ENCODE peak calls at places on chromosome 12, in ten cellular contexts. N, I, E, Y, S, V, F, B, G and D are unnamed samples.

GRCh38 chr12:120951-121350 is 54.4 kb downstream of the IQSEC3 start:
- DNase-seq in F (no peak), N (no peak), S (no peak), G (no peak), B (no peak), E (no peak), Y (no peak), V (no peak), I (no peak), D (no peak)

GRCh38 chr12:125491585-125491984 is 426.4 kb downstream of the AACS start:
- DNase-seq in I (no peak), F (no peak), G (no peak), E (no peak), V (no peak), B (no peak), Y (no peak), S (no peak), N (no peak), D (no peak)

GRCh38 chr12:108821407-108822397 is 35.7 kb downstream of the SSH1 start:
- DNase-seq in S (no peak), E (no peak), N (no peak), F (no peak), I (peak; percentile 11), G (no peak), V (no peak), B (peak; percentile 40), Y (no peak), D (no peak)

GRCh38 chr12:1350934-1351240 is 243.5 kb downstream of the FBXL14 start:
- DNase-seq in F (no peak), N (no peak), G (no peak), I (no peak), S (no peak), Y (no peak), B (peak; percentile 14), V (no peak), E (no peak), D (no peak)

GRCh38 chr12:45907955-45908354 is 82.4 kb downstream of the SCAF11 start:
- DNase-seq in S (no peak), E (no peak), Y (no peak), I (no peak), G (no peak), V (no peak), N (no peak), B (no peak), F (no peak), D (peak; percentile 11)

GRCh38 chr12:16833376-16833775 is 227.4 kb upstream of the LMO3 start:
- DNase-seq in E (no peak), Y (no peak), N (peak; percentile 25), V (no peak), I (no peak), G (no peak), B (no peak), S (no peak), F (no peak), D (peak; percentile 14)

GRCh38 chr12:38585090-38585489 is 268.5 kb downstream of the ALG10B start:
- DNase-seq in I (no peak), G (no peak), N (no peak), B (peak; percentile 52), F (no peak), S (no peak), Y (no peak), V (no peak), E (no peak), D (no peak)

GRCh38 chr12:97308576-97309198 is 153.9 kb upstream of the RMST start:
- DNase-seq in B (peak; percentile 26), E (no peak), V (no peak), S (no peak), F (no peak), N (peak; percentile 49), I (no peak), Y (no peak), G (peak; percentile 24), D (peak; percentile 31)

GRCh38 chr12:80268924-80269749 is 169.8 kb downstream of the OTOGL start:
- DNase-seq in E (no peak), F (no peak), N (no peak), S (no peak), B (peak; percentile 88), G (no peak), V (no peak), I (peak; percentile 7), Y (no peak), D (no peak)

GRCh38 chr12:120892265-120892664 is 11.9 kb downstream of the SPPL3 start:
- DNase-seq in Y (peak; percentile 50), F (no peak), B (no peak), E (no peak), V (no peak), I (no peak), N (no peak), G (no peak), S (no peak), D (no peak)

GRCh38 chr12:1932264-1932777 is 13.9 kb upstream of the CACNA2D4 start:
- DNase-seq in I (no peak), V (no peak), F (no peak), E (peak; percentile 38), B (no peak), N (no peak), G (no peak), S (peak; percentile 81), Y (peak; percentile 62), D (peak; percentile 41)

GRCh38 chr12:109385339-109386078 is 37.8 kb downstream of the MYO1H start:
- DNase-seq in V (no peak), B (peak; percentile 55), E (no peak), N (peak; percentile 46), F (no peak), I (peak; percentile 6), S (no peak), Y (peak; percentile 24), G (peak; percentile 48), D (no peak)

GRCh38 chr12:44509471-44509870 is 366.6 kb downstream of the NELL2 start:
- DNase-seq in V (no peak), S (no peak), I (no peak), F (no peak), N (no peak), Y (no peak), E (no peak), G (peak; percentile 56), B (no peak), D (no peak)

GRCh38 chr12:54723653-54724256 is 75.6 kb upstream of the DCD start:
- DNase-seq in B (no peak), I (no peak), Y (no peak), S (no peak), F (no peak), E (no peak), G (peak; percentile 34), V (no peak), N (peak; percentile 64), D (no peak)

GRCh38 chr12:14854586-14855163 is 11.3 kb upstream of the ART4 start:
- DNase-seq in V (no peak), S (no peak), N (no peak), F (no peak), G (no peak), B (no peak), E (no peak), Y (no peak), I (no peak), D (no peak)

GRCh38 chr12:95227818-95228356 is 10.3 kb downstream of the VEZT start:
- DNase-seq in V (no peak), I (no peak), E (no peak), F (no peak), G (no peak), B (no peak), S (no peak), Y (no peak), N (no peak), D (no peak)

GRCh38 chr12:58413794-58414193 is 472.4 kb downstream of the ATP23 start:
- DNase-seq in Y (no peak), E (no peak), B (peak; percentile 72), N (no peak), G (no peak), S (no peak), F (no peak), V (no peak), I (no peak), D (no peak)

GRCh38 chr12:58415716-58416115 is 474.3 kb downstream of the ATP23 start:
- DNase-seq in Y (no peak), V (no peak), G (peak; percentile 59), F (no peak), I (no peak), N (no peak), E (no peak), S (no peak), B (no peak), D (no peak)

GRCh38 chr12:58414398-58414871 is 473.1 kb downstream of the ATP23 start:
- DNase-seq in V (no peak), E (no peak), B (peak; percentile 78), Y (no peak), S (no peak), I (no peak), G (no peak), F (no peak), N (no peak), D (no peak)

GRCh38 chr12:58419182-58419760 is 477.9 kb downstream of the ATP23 start:
- DNase-seq in N (no peak), V (no peak), F (no peak), E (no peak), Y (no peak), S (peak; percentile 26), I (no peak), G (no peak), B (no peak), D (no peak)

GRCh38 chr12:58416211-58416610 is 474.8 kb downstream of the ATP23 start:
- DNase-seq in S (no peak), N (no peak), G (no peak), F (no peak), B (peak; percentile 57), I (no peak), V (no peak), E (no peak), Y (no peak), D (no peak)
- TF ChIP-seq CTCF in S (no peak), N (no peak), G (peak; percentile 12), F (no peak), B (peak; percentile 24), I (peak; percentile 51), V (peak; percentile 14), E (no peak), Y (no peak), D (no peak)

GRCh38 chr12:34298971-34299801 is 276.9 kb downstream of the ALG10 start:
- DNase-seq in V (no peak), F (no peak), B (no peak), I (no peak), Y (no peak), E (no peak), G (no peak), N (no peak), S (no peak), D (no peak)
- H3K27me3 ChIP-seq in V (no peaks in the 10 kb centered on the region), F (no peaks in the 10 kb centered on the region), B (no peaks in the 10 kb centered on the region), I (peaks cover 100% of the 10 kb centered on the region), Y (no peaks in the 10 kb centered on the region), E (no peaks in the 10 kb centered on the region), G (no peaks in the 10 kb centered on the region), N (no peaks in the 10 kb centered on the region), S (no peaks in the 10 kb centered on the region), D (no peaks in the 10 kb centered on the region)

GRCh38 chr12:3207858-3208257 is 130.7 kb downstream of the TSPAN9 start:
- DNase-seq in Y (no peak), B (no peak), G (peak; percentile 57), F (no peak), V (no peak), E (no peak), I (no peak), N (no peak), S (no peak), D (no peak)
- TF ChIP-seq CTCF in Y (no peak), B (peak; percentile 46), G (peak; percentile 54), F (no peak), V (no peak), E (no peak), I (no peak), N (peak; percentile 15), S (no peak), D (peak; percentile 45)

GRCh38 chr12:128891856-128892255 is 38.6 kb downstream of the GLT1D1 start:
- DNase-seq in B (no peak), E (no peak), V (no peak), Y (no peak), S (no peak), I (no peak), F (no peak), N (no peak), G (no peak), D (no peak)
- H3K27me3 ChIP-seq in B (no peaks in the 10 kb centered on the region), E (no peaks in the 10 kb centered on the region), V (no peaks in the 10 kb centered on the region), Y (no peaks in the 10 kb centered on the region), S (no peaks in the 10 kb centered on the region), I (peaks cover 80% of the 10 kb centered on the region), F (no peaks in the 10 kb centered on the region), N (no peaks in the 10 kb centered on the region), G (no peaks in the 10 kb centered on the region), D (no peaks in the 10 kb centered on the region)